ENCODE peak calls at places on chromosome 10, in eight cellular contexts. One of them, this sample, is unnamed.

GRCh38 chr10:11699546-11700097 is 42.6 kb upstream of the ECHDC3 start:
- DNase-seq in HuH-7: peak; percentile 46
- DNase-seq in bronchial epithelial cell: no peak
- DNase-seq in ovary: no peak
- DNase-seq in effector memory CD4-positive, alpha-beta T cell: no peak
- DNase-seq in uterus: no peak
- DNase-seq in HFFc6: no peak
- DNase-seq in naive thymus-derived CD8-positive, alpha-beta T cell: no peak
- DNase-seq in this sample: no peak

GRCh38 chr10:128629111-128630096 is 503.2 kb upstream of the MKI67 start:
- DNase-seq in HuH-7: no peak
- DNase-seq in effector memory CD4-positive, alpha-beta T cell: no peak
- DNase-seq in uterus: no peak
- DNase-seq in naive thymus-derived CD8-positive, alpha-beta T cell: no peak
- DNase-seq in ovary: no peak
- DNase-seq in HFFc6: no peak
- DNase-seq in bronchial epithelial cell: peak; percentile 92
- DNase-seq in this sample: no peak

GRCh38 chr10:12482586-12482985 is 133.2 kb downstream of the CAMK1D start:
- DNase-seq in ovary: no peak
- DNase-seq in HFFc6: no peak
- DNase-seq in effector memory CD4-positive, alpha-beta T cell: no peak
- DNase-seq in uterus: no peak
- DNase-seq in HuH-7: no peak
- DNase-seq in bronchial epithelial cell: no peak
- DNase-seq in naive thymus-derived CD8-positive, alpha-beta T cell: no peak
- DNase-seq in this sample: no peak

GRCh38 chr10:133445268-133445732 is 8.4 kb upstream of the SCART1 start:
- DNase-seq in uterus: no peak
- DNase-seq in effector memory CD4-positive, alpha-beta T cell: no peak
- DNase-seq in HuH-7: no peak
- DNase-seq in naive thymus-derived CD8-positive, alpha-beta T cell: no peak
- DNase-seq in bronchial epithelial cell: no peak
- DNase-seq in HFFc6: no peak
- DNase-seq in ovary: no peak
- DNase-seq in this sample: no peak

GRCh38 chr10:20677340-20677739 is 219.8 kb downstream of the NEBL start:
- DNase-seq in effector memory CD4-positive, alpha-beta T cell: no peak
- DNase-seq in HuH-7: no peak
- DNase-seq in ovary: no peak
- DNase-seq in naive thymus-derived CD8-positive, alpha-beta T cell: no peak
- DNase-seq in uterus: no peak
- DNase-seq in HFFc6: no peak
- DNase-seq in bronchial epithelial cell: no peak
- DNase-seq in this sample: no peak

GRCh38 chr10:97827778-97828291 is 21.8 kb upstream of the GOLGA7B start:
- DNase-seq in bronchial epithelial cell: no peak
- DNase-seq in HuH-7: no peak
- DNase-seq in ovary: no peak
- DNase-seq in naive thymus-derived CD8-positive, alpha-beta T cell: no peak
- DNase-seq in HFFc6: peak; percentile 50
- DNase-seq in uterus: no peak
- DNase-seq in effector memory CD4-positive, alpha-beta T cell: no peak
- DNase-seq in this sample: no peak

GRCh38 chr10:27822286-27822685 is 76.7 kb upstream of the MKX start:
- DNase-seq in ovary: no peak
- DNase-seq in uterus: no peak
- DNase-seq in HFFc6: peak; percentile 78
- DNase-seq in effector memory CD4-positive, alpha-beta T cell: no peak
- DNase-seq in bronchial epithelial cell: no peak
- DNase-seq in naive thymus-derived CD8-positive, alpha-beta T cell: no peak
- DNase-seq in HuH-7: no peak
- DNase-seq in this sample: no peak

GRCh38 chr10:71218046-71218832 is 5.9 kb downstream of the UNC5B start:
- DNase-seq in HuH-7: no peak
- DNase-seq in effector memory CD4-positive, alpha-beta T cell: no peak
- DNase-seq in ovary: no peak
- DNase-seq in bronchial epithelial cell: peak; percentile 86
- DNase-seq in HFFc6: peak; percentile 35
- DNase-seq in uterus: no peak
- DNase-seq in naive thymus-derived CD8-positive, alpha-beta T cell: no peak
- DNase-seq in this sample: no peak

GRCh38 chr10:63384001-63384400 is 81.8 kb downstream of the JMJD1C start:
- DNase-seq in bronchial epithelial cell: no peak
- DNase-seq in HuH-7: no peak
- DNase-seq in naive thymus-derived CD8-positive, alpha-beta T cell: no peak
- DNase-seq in ovary: no peak
- DNase-seq in effector memory CD4-positive, alpha-beta T cell: no peak
- DNase-seq in uterus: no peak
- DNase-seq in HFFc6: no peak
- DNase-seq in this sample: no peak

GRCh38 chr10:124740374-124741280 is 3.6 kb downstream of the FAM53B start:
- DNase-seq in naive thymus-derived CD8-positive, alpha-beta T cell: no peak
- DNase-seq in ovary: peak; percentile 75
- DNase-seq in HuH-7: no peak
- DNase-seq in bronchial epithelial cell: peak; percentile 95
- DNase-seq in uterus: peak; percentile 77
- DNase-seq in effector memory CD4-positive, alpha-beta T cell: no peak
- DNase-seq in HFFc6: peak; percentile 11
- DNase-seq in this sample: no peak

GRCh38 chr10:24898501-24898900 is 53.9 kb downstream of the PRTFDC1 start:
- DNase-seq in effector memory CD4-positive, alpha-beta T cell: no peak
- DNase-seq in uterus: no peak
- DNase-seq in HuH-7: no peak
- DNase-seq in HFFc6: no peak
- DNase-seq in bronchial epithelial cell: no peak
- DNase-seq in naive thymus-derived CD8-positive, alpha-beta T cell: no peak
- DNase-seq in ovary: no peak
- DNase-seq in this sample: no peak

GRCh38 chr10:118046491-118047362 is at the start of gene RAB11FIP2:
- DNase-seq in HuH-7: peak; percentile 82
- DNase-seq in bronchial epithelial cell: peak; percentile 62
- DNase-seq in ovary: peak; percentile 98
- DNase-seq in uterus: peak; percentile 97
- DNase-seq in effector memory CD4-positive, alpha-beta T cell: peak; percentile 94
- DNase-seq in HFFc6: peak; percentile 91
- DNase-seq in naive thymus-derived CD8-positive, alpha-beta T cell: peak; percentile 99
- DNase-seq in this sample: peak; percentile 90

This sample was measured in T-helper 17 cell.